ENCODE peak calls at places on chromosomes 2 and 18, in six cellular contexts. L, J, B, C, W and D are unnamed samples. For H3K4me1, the result is how much of the 10 kb centered on the place peaks cover.

GRCh38 chr2:33494155-33494779 is 17.8 kb downstream of the RASGRP3 start:
- DNase-seq in C (no peak), J (no peak), W (no peak), B (no peak), L (no peak), D (no peak)

GRCh38 chr2:26730950-26731349 is 33.1 kb upstream of the SLC35F6 start:
- DNase-seq in W (no peak), J (no peak), C (no peak), L (no peak), B (no peak), D (no peak)

GRCh38 chr18:57915848-57916596 is 112.9 kb upstream of the ATP8B1 start:
- DNase-seq in W (peak), B (no peak), J (no peak), L (no peak), C (no peak), D (no peak)

GRCh38 chr2:126864861-126865260 is 33.8 kb upstream of the TEX51 start:
- DNase-seq in B (no peak), W (no peak), L (no peak), C (no peak), J (no peak), D (no peak)

GRCh38 chr18:48488388-48488850 is 50.4 kb upstream of the CTIF start:
- DNase-seq in C (peak), L (peak), W (peak), B (peak), J (no peak), D (peak)

GRCh38 chr2:105804266-105804665 is 59.6 kb downstream of the NCK2 start:
- DNase-seq in C (no peak), W (no peak), L (no peak), B (no peak), J (no peak), D (no peak)

GRCh38 chr2:233451950-233452349 is 97.7 kb downstream of the DGKD start:
- DNase-seq in W (no peak), B (peak), L (no peak), C (no peak), J (peak), D (no peak)

GRCh38 chr18:44895176-44895798 is 214.6 kb downstream of the SETBP1 start:
- DNase-seq in C (peak), W (peak), B (no peak), L (peak), J (peak), D (peak)

GRCh38 chr2:232321156-232321816 is 57.3 kb upstream of the ALPP start:
- DNase-seq in B (no peak), W (no peak), J (peak), L (no peak), C (no peak), D (no peak)

GRCh38 chr2:38720613-38721241 is 30.4 kb downstream of the SRSF7 start:
- DNase-seq in L (peak), J (peak), C (peak), B (peak), W (peak), D (peak)

GRCh38 chr2:11333431-11334183 is 10.8 kb downstream of the ROCK2 start:
- DNase-seq in C (no peak), L (no peak), W (no peak), B (no peak), J (no peak), D (no peak)

GRCh38 chr2:191582355-191582754 is 95.6 kb upstream of the NABP1 start:
- DNase-seq in B (no peak), L (no peak), W (no peak), C (peak), J (no peak), D (no peak)

GRCh38 chr2:182530636-182531035 is 103.8 kb upstream of the PDE1A start:
- DNase-seq in B (no peak), J (no peak), L (no peak), C (no peak), W (no peak), D (no peak)

GRCh38 chr18:79135924-79136323 is 66.7 kb downstream of the ATP9B start:
- DNase-seq in B (no peak), W (no peak), L (no peak), C (no peak), J (no peak), D (no peak)

GRCh38 chr2:26685943-26686839 is 6.3 kb upstream of the KCNK3 start:
- DNase-seq in W (no peak), C (no peak), B (no peak), L (no peak), J (no peak), D (no peak)

GRCh38 chr2:11534746-11535484 is 1.1 kb downstream of the GREB1 start:
- DNase-seq in W (no peak), J (no peak), B (no peak), L (no peak), C (no peak), D (no peak)

GRCh38 chr2:222033541-222033940 is 265.3 kb downstream of the PAX3 start:
- DNase-seq in J (no peak), C (no peak), L (no peak), W (no peak), B (no peak), D (no peak)

GRCh38 chr2:96407919-96408550 is 72.5 kb downstream of the NCAPH start:
- DNase-seq in L (no peak), J (no peak), W (no peak), C (no peak), B (no peak), D (no peak)

GRCh38 chr18:35938562-35938961 is 33.9 kb upstream of the RMP24 start:
- DNase-seq in W (no peak), B (no peak), J (no peak), L (no peak), C (no peak), D (no peak)

GRCh38 chr18:28669165-28669564 is 492.2 kb upstream of the CDH2 start:
- DNase-seq in B (no peak), J (no peak), L (no peak), W (no peak), C (no peak), D (no peak)

GRCh38 chr2:28011322-28011737 is 120.8 kb downstream of the BABAM2 start:
- DNase-seq in B (no peak), L (no peak), W (no peak), J (no peak), C (no peak), D (no peak)

GRCh38 chr2:175207741-175208438 is 26.4 kb upstream of the ATP5MC3 start:
- DNase-seq in W (no peak), B (no peak), C (no peak), L (no peak), J (peak), D (peak)

GRCh38 chr18:48838921-48839818 is 111.6 kb downstream of the SMAD7 start:
- DNase-seq in J (no peak), C (peak), L (no peak), W (no peak), B (peak), D (no peak)

GRCh38 chr2:147204102-147204501 is 640.7 kb upstream of the ACVR2A start:
- DNase-seq in B (no peak), J (no peak), L (no peak), C (peak), W (no peak), D (no peak)

DNA sequence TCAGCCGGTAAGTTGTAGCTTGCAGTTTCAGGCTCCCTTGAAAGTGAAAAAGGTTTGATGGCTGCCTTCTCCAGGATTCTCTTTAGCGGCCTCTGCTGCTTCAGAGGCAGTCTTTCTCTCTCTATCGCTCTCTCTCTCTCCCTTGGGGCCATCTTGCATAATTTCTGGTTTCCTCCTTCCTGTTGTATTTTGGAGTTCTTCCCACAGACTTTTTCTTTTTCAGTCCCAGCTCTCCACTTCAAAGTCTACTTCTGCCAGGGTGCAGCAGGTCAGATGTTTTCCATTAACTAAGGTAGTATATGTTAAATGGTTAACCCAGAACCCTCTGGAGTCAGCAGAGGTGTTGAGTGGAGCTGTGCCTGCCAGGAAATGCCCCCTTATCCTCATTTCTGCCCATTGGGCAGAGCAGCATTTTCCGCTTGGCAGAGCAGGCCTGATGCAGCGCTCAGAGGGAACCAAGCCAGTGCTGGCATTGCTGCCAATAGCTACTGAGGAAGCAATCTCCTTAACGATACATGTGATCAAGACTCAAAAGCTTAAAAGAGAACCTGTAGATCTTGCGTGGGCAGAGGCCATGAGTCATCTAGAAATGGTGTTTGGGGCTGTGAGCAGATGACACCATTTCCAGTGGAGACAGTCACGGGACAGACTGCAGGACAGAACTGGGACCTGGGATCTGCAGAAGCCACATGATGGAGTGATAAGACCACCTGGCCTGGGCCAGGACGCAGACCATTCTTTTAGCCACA is 20.8 kb downstream of the DBI start:
- DNase-seq in J (peak), B (peak), W (peak), L (peak), C (peak), D (peak)
- TF ChIP-seq CTCF in J (peak), B (peak), W (no peak), L (no peak), C (no peak), D (no peak)

GRCh38 chr2:85012855-85013254 is 41.9 kb downstream of the KCMF1 start:
- DNase-seq in J (no peak), C (no peak), W (no peak), B (no peak), L (no peak), D (no peak)

GRCh38 chr2:85012431-85012830 is 41.5 kb downstream of the KCMF1 start:
- DNase-seq in J (no peak), C (no peak), L (no peak), W (no peak), B (no peak), D (no peak)

GRCh38 chr2:85009019-85009618 is 38.2 kb downstream of the KCMF1 start:
- DNase-seq in J (no peak), L (no peak), B (no peak), C (no peak), W (no peak), D (no peak)

GRCh38 chr2:85011747-85012146 is 40.8 kb downstream of the KCMF1 start:
- DNase-seq in J (no peak), C (no peak), L (no peak), B (no peak), W (no peak), D (no peak)

GRCh38 chr2:85011098-85011497 is 40.1 kb downstream of the KCMF1 start:
- DNase-seq in J (no peak), B (no peak), W (no peak), C (no peak), L (no peak), D (no peak)
- H3K4me1 ChIP-seq in J (half or more), B (under half), W (under half), C (under half), L (under half), D (half or more)

GRCh38 chr2:62304429-62305417 is 108.8 kb downstream of the B3GNT2 start:
- DNase-seq in B (peak), C (peak), W (peak), L (peak), J (peak), D (peak)
- TF ChIP-seq CTCF in B (no peak), C (no peak), W (no peak), L (no peak), J (no peak), D (no peak)

GRCh38 chr2:240454031-240454901 is 18.8 kb downstream of the GPC1 start:
- DNase-seq in C (no peak), B (no peak), L (no peak), J (no peak), W (no peak), D (peak)
- H3K4me1 ChIP-seq in C (half or more), B (under half), L (under half), J (under half), W (under half), D (under half)

GRCh38 chr2:108396845-108397244 is 19.1 kb downstream of the SULT1C4 start:
- DNase-seq in B (no peak), J (no peak), L (no peak), C (peak), W (no peak), D (no peak)
- TF ChIP-seq CTCF in B (no peak), J (no peak), L (no peak), C (peak), W (no peak), D (no peak)

GRCh38 chr18:77106331-77106730 is 26.3 kb downstream of the MBP start:
- DNase-seq in B (peak), W (no peak), C (no peak), J (peak), L (no peak), D (no peak)
- H3K4me1 ChIP-seq in B (half or more), W (under half), C (under half), J (half or more), L (under half), D (half or more)

DNA sequence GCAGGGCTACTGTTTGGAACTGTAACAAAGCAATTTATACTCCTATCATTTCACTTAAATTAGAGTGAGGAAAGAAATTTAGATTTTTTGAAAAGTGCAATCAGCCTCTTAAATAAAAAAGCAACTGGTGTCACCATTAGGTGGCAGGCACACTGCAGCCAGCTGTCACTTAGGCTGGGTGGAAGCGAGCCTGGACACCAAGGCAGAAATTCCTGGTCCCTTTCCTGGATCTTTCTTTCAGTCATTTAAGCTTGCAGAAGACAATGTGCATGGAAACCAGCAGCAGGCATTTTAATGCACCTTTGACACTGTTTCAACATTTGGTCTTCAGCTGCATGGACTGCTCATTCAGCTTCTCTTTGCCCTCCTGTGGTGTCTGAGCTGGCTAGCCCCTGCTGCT is 61.0 kb downstream of the AQP4 start:
- DNase-seq in J (no peak), B (no peak), W (no peak), C (no peak), L (no peak), D (no peak)
- TF ChIP-seq CTCF in J (peak), B (peak), W (no peak), C (peak), L (no peak), D (peak)